ENCODE peak calls at places on chromosomes 6 and 20, in four cellular contexts. Y is upper lobe of left lung, H is esophagus squamous epithelium, B is gastrocnemius medialis. T is an unnamed sample. For H3K27me3, the result is how much of the 10 kb centered on the place peaks cover.

GRCh38 chr6:112906737-112907136 is 559.6 kb downstream of the RFPL4B start:
- DNase-seq in B (no peak), H (no peak), Y (no peak), T (no peak)

GRCh38 chr6:37480118-37480736 is 19.5 kb downstream of the CCDC167 start:
- DNase-seq in H (no peak), B (no peak), Y (no peak), T (peak)

GRCh38 chr6:14734416-14735340 is 511.2 kb upstream of the JARID2 start:
- DNase-seq in Y (no peak), B (no peak), H (no peak), T (no peak)

GRCh38 chr6:5422321-5422915 is 161.1 kb downstream of the FARS2 start:
- DNase-seq in B (no peak), H (no peak), Y (no peak), T (no peak)

GRCh38 chr6:150599199-150600002 is at the start of gene PLEKHG1:
- DNase-seq in B (peak), H (no peak), Y (peak), T (peak)

GRCh38 chr20:3330046-3330741 is 77.3 kb downstream of the DNAAF9 start:
- DNase-seq in H (no peak), Y (no peak), B (no peak), T (no peak)

GRCh38 chr20:40323411-40323810 is 365.6 kb downstream of the MAFB start:
- DNase-seq in Y (peak), H (no peak), B (no peak), T (no peak)

GRCh38 chr6:100946711-100947110 is 65.6 kb upstream of the ASCC3 start:
- DNase-seq in B (no peak), Y (no peak), H (no peak), T (no peak)

GRCh38 chr20:62711703-62712101 is 3.1 kb downstream of the NTSR1 start:
- DNase-seq in H (no peak), Y (no peak), B (no peak), T (no peak)
- H3K27me3 ChIP-seq in H (half or more), Y (under half), B (half or more), T (half or more)

DNA sequence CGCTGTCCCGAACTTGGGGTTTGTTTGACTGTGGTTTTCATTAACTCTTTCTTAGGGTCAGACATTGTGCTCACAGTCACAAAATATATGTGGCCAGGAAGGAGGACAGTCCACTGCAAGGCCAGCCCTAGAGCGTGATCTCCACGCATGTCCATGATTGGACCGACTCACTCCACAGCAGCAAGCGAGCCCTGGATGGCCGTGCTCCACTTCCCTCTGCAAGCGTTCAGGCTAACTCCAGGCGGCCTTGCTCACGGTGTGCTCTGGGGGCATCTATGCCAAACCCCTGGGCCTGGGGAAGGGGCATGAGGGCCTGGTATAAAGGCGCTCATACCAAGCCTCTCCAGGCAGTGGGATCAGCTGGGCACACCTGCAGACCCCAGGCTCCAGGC is 5.6 kb downstream of the DACT2 start:
- DNase-seq in H (no peak), Y (no peak), B (no peak), T (no peak)
- H3K27ac ChIP-seq in H (peak), Y (peak), B (no peak), T (peak)

GRCh38 chr20:61918548-61918947 is 147.1 kb downstream of the TAF4 start:
- DNase-seq in B (no peak), Y (no peak), H (no peak), T (no peak)
- TF ChIP-seq POLR2A in B (no peak), Y (no peak), H (no peak), T (no peak)

GRCh38 chr20:36093804-36094145 is 60.8 kb upstream of the EPB41L1 start:
- DNase-seq in H (no peak), B (no peak), Y (no peak), T (no peak)
- H3K27me3 ChIP-seq in H (under half), B (under half), Y (under half), T (under half)

GRCh38 chr6:38719358-38719757 is 4.2 kb downstream of the DNAH8 start:
- DNase-seq in H (no peak), B (no peak), Y (no peak), T (no peak)

GRCh38 chr6:38713812-38714211 is 1.3 kb upstream of the DNAH8 start:
- DNase-seq in Y (peak), H (no peak), B (no peak), T (no peak)

GRCh38 chr6:38715016-38715809 is at the start of gene DNAH8:
- DNase-seq in Y (no peak), B (no peak), H (no peak), T (no peak)

GRCh38 chr6:38716825-38717224 is 1.7 kb downstream of the DNAH8 start:
- DNase-seq in B (no peak), Y (no peak), H (no peak), T (no peak)

GRCh38 chr6:38714239-38715015 is 684 bp upstream of the DNAH8 start:
- DNase-seq in Y (no peak), H (no peak), B (no peak), T (no peak)
- H3K27ac ChIP-seq in Y (no peak), H (no peak), B (no peak), T (no peak)

DNA sequence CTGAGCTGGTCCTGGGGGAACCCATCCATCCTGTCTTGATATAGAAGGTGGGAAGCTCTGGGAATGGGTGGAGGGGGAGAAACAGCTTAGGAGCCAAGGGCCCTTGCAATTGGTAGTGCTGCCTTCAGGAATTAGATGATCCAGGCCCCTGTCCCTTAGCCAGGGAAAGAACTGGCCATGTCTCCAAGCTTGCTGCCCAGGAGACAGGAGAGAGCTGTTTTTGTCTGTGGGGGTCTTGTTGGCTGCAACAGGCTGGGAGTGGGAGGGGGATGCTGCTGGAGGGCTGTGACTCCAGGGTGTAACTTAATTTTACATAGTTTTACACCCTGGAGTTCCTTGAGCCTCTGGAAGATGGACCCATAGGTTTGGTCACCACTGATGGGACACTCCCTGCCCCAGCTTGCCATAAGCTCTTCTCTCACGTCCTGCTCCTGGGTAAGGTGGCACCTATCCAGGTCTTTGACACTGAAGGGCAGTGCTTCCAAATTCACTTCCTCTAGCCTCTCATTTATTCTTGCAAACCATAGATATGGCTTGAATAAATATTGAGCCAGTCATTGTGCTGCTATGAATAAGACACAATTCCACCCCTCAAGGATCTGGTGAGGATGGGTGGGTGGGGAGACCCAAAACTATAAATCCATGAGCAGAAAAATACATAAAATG is 16.8 kb downstream of the VEGFA start:
- DNase-seq in Y (no peak), B (no peak), H (no peak), T (no peak)
- TF ChIP-seq POLR2A in Y (no peak), B (no peak), H (no peak), T (no peak)

GRCh38 chr6:41503435-41503768 is 42.8 kb upstream of the FOXP4 start:
- DNase-seq in B (no peak), H (no peak), Y (no peak), T (no peak)
- H3K27me3 ChIP-seq in B (under half), H (half or more), Y (under half), T (under half)